ENCODE peak calls at places on chromosomes 4 and X, in seven cellular contexts. One of them, this sample, is unnamed.

GRCh38 chr4:106676173-106676921 is 307.8 kb upstream of the GIMD1 start:
- DNase-seq in caudate nucleus: no peak
- DNase-seq in NCI-H1092 treated with DMSO at 0.1 percent for 48 hours: no peak
- DNase-seq in stimulated activated naive CD8-positive, alpha-beta T cell treated with anti-CD3 and anti-CD28 coated beads, Interleukin-15, Interleukin-2, amounts not matched to agents 100 U/mL and 50 U/mL, for 24 hours: no peak
- DNase-seq in immature natural killer cell: peak; percentile 37
- DNase-seq in ureter: no peak
- DNase-seq in ascending aorta: no peak
- DNase-seq in this sample: no peak

GRCh38 chrX:13932416-13932815 is 97.3 kb downstream of the GEMIN8 start:
- DNase-seq in stimulated activated naive CD8-positive, alpha-beta T cell treated with anti-CD3 and anti-CD28 coated beads, Interleukin-15, Interleukin-2, amounts not matched to agents 100 U/mL and 50 U/mL, for 24 hours: no peak
- DNase-seq in caudate nucleus: no peak
- DNase-seq in ureter: no peak
- DNase-seq in ascending aorta: no peak
- DNase-seq in immature natural killer cell: no peak
- DNase-seq in NCI-H1092 treated with DMSO at 0.1 percent for 48 hours: no peak
- DNase-seq in this sample: no peak

GRCh38 chrX:39953027-39953426 is 144.7 kb downstream of the BCOR start:
- DNase-seq in caudate nucleus: no peak
- DNase-seq in NCI-H1092 treated with DMSO at 0.1 percent for 48 hours: no peak
- DNase-seq in ureter: no peak
- DNase-seq in stimulated activated naive CD8-positive, alpha-beta T cell treated with anti-CD3 and anti-CD28 coated beads, Interleukin-15, Interleukin-2, amounts not matched to agents 100 U/mL and 50 U/mL, for 24 hours: no peak
- DNase-seq in ascending aorta: no peak
- DNase-seq in immature natural killer cell: no peak
- DNase-seq in this sample: peak; percentile 51

GRCh38 chrX:7330971-7331746 is 183.2 kb upstream of the PUDP start:
- DNase-seq in caudate nucleus: no peak
- DNase-seq in ureter: no peak
- DNase-seq in immature natural killer cell: no peak
- DNase-seq in NCI-H1092 treated with DMSO at 0.1 percent for 48 hours: no peak
- DNase-seq in ascending aorta: peak; percentile 80
- DNase-seq in stimulated activated naive CD8-positive, alpha-beta T cell treated with anti-CD3 and anti-CD28 coated beads, Interleukin-15, Interleukin-2, amounts not matched to agents 100 U/mL and 50 U/mL, for 24 hours: no peak
- DNase-seq in this sample: no peak

GRCh38 chrX:123607270-123607669 is 125.6 kb downstream of the THOC2 start:
- DNase-seq in stimulated activated naive CD8-positive, alpha-beta T cell treated with anti-CD3 and anti-CD28 coated beads, Interleukin-15, Interleukin-2, amounts not matched to agents 100 U/mL and 50 U/mL, for 24 hours: no peak
- DNase-seq in ascending aorta: no peak
- DNase-seq in caudate nucleus: no peak
- DNase-seq in immature natural killer cell: no peak
- DNase-seq in ureter: no peak
- DNase-seq in NCI-H1092 treated with DMSO at 0.1 percent for 48 hours: no peak
- DNase-seq in this sample: no peak

GRCh38 chr4:175674219-175674618 is 137.8 kb downstream of the GPM6A start:
- DNase-seq in caudate nucleus: no peak
- DNase-seq in ureter: no peak
- DNase-seq in stimulated activated naive CD8-positive, alpha-beta T cell treated with anti-CD3 and anti-CD28 coated beads, Interleukin-15, Interleukin-2, amounts not matched to agents 100 U/mL and 50 U/mL, for 24 hours: no peak
- DNase-seq in immature natural killer cell: no peak
- DNase-seq in NCI-H1092 treated with DMSO at 0.1 percent for 48 hours: no peak
- DNase-seq in ascending aorta: no peak
- DNase-seq in this sample: no peak

GRCh38 chrX:107226766-107227165 is 20.4 kb downstream of the DNAAF6 start:
- DNase-seq in ascending aorta: no peak
- DNase-seq in stimulated activated naive CD8-positive, alpha-beta T cell treated with anti-CD3 and anti-CD28 coated beads, Interleukin-15, Interleukin-2, amounts not matched to agents 100 U/mL and 50 U/mL, for 24 hours: no peak
- DNase-seq in immature natural killer cell: no peak
- DNase-seq in NCI-H1092 treated with DMSO at 0.1 percent for 48 hours: no peak
- DNase-seq in ureter: no peak
- DNase-seq in caudate nucleus: no peak
- DNase-seq in this sample: no peak

GRCh38 chr4:14529653-14530052 is 472.6 kb upstream of the CPEB2 start:
- DNase-seq in caudate nucleus: no peak
- DNase-seq in stimulated activated naive CD8-positive, alpha-beta T cell treated with anti-CD3 and anti-CD28 coated beads, Interleukin-15, Interleukin-2, amounts not matched to agents 100 U/mL and 50 U/mL, for 24 hours: no peak
- DNase-seq in ascending aorta: no peak
- DNase-seq in NCI-H1092 treated with DMSO at 0.1 percent for 48 hours: no peak
- DNase-seq in ureter: no peak
- DNase-seq in immature natural killer cell: no peak
- DNase-seq in this sample: no peak

GRCh38 chr4:151653548-151653918 is 107.3 kb downstream of the GATB start:
- DNase-seq in immature natural killer cell: no peak
- DNase-seq in ureter: no peak
- DNase-seq in stimulated activated naive CD8-positive, alpha-beta T cell treated with anti-CD3 and anti-CD28 coated beads, Interleukin-15, Interleukin-2, amounts not matched to agents 100 U/mL and 50 U/mL, for 24 hours: no peak
- DNase-seq in ascending aorta: no peak
- DNase-seq in NCI-H1092 treated with DMSO at 0.1 percent for 48 hours: no peak
- DNase-seq in caudate nucleus: no peak
- DNase-seq in this sample: no peak

GRCh38 chrX:74925210-74926088 is at the start of gene NEXMIF:
- DNase-seq in immature natural killer cell: no peak
- DNase-seq in NCI-H1092 treated with DMSO at 0.1 percent for 48 hours: peak; percentile 81
- DNase-seq in caudate nucleus: peak; percentile 10
- DNase-seq in stimulated activated naive CD8-positive, alpha-beta T cell treated with anti-CD3 and anti-CD28 coated beads, Interleukin-15, Interleukin-2, amounts not matched to agents 100 U/mL and 50 U/mL, for 24 hours: no peak
- DNase-seq in ureter: no peak
- DNase-seq in ascending aorta: no peak
- DNase-seq in this sample: peak; percentile 11

GRCh38 chr4:30386266-30386895 is 333.8 kb upstream of the PCDH7 start:
- DNase-seq in caudate nucleus: no peak
- DNase-seq in immature natural killer cell: no peak
- DNase-seq in stimulated activated naive CD8-positive, alpha-beta T cell treated with anti-CD3 and anti-CD28 coated beads, Interleukin-15, Interleukin-2, amounts not matched to agents 100 U/mL and 50 U/mL, for 24 hours: no peak
- DNase-seq in NCI-H1092 treated with DMSO at 0.1 percent for 48 hours: no peak
- DNase-seq in ureter: no peak
- DNase-seq in ascending aorta: no peak
- DNase-seq in this sample: no peak

GRCh38 chr4:7168106-7168505 is 24.2 kb upstream of the SORCS2 start:
- DNase-seq in ascending aorta: no peak
- DNase-seq in caudate nucleus: no peak
- DNase-seq in stimulated activated naive CD8-positive, alpha-beta T cell treated with anti-CD3 and anti-CD28 coated beads, Interleukin-15, Interleukin-2, amounts not matched to agents 100 U/mL and 50 U/mL, for 24 hours: no peak
- DNase-seq in NCI-H1092 treated with DMSO at 0.1 percent for 48 hours: no peak
- DNase-seq in ureter: no peak
- DNase-seq in immature natural killer cell: no peak
- DNase-seq in this sample: no peak

GRCh38 chr4:22356996-22357596 is 158.8 kb downstream of the ADGRA3 start:
- DNase-seq in ureter: no peak
- DNase-seq in immature natural killer cell: no peak
- DNase-seq in ascending aorta: no peak
- DNase-seq in stimulated activated naive CD8-positive, alpha-beta T cell treated with anti-CD3 and anti-CD28 coated beads, Interleukin-15, Interleukin-2, amounts not matched to agents 100 U/mL and 50 U/mL, for 24 hours: no peak
- DNase-seq in caudate nucleus: no peak
- DNase-seq in NCI-H1092 treated with DMSO at 0.1 percent for 48 hours: peak; percentile 83
- DNase-seq in this sample: no peak

GRCh38 chrX:24153796-24154189 is 4.3 kb downstream of the ZFX start:
- DNase-seq in ureter: no peak
- DNase-seq in caudate nucleus: no peak
- DNase-seq in immature natural killer cell: no peak
- DNase-seq in ascending aorta: no peak
- DNase-seq in stimulated activated naive CD8-positive, alpha-beta T cell treated with anti-CD3 and anti-CD28 coated beads, Interleukin-15, Interleukin-2, amounts not matched to agents 100 U/mL and 50 U/mL, for 24 hours: no peak
- DNase-seq in NCI-H1092 treated with DMSO at 0.1 percent for 48 hours: no peak
- DNase-seq in this sample: no peak

GRCh38 chr4:98092833-98093439 is 50.3 kb downstream of the STPG2 start:
- DNase-seq in caudate nucleus: no peak
- DNase-seq in ascending aorta: no peak
- DNase-seq in stimulated activated naive CD8-positive, alpha-beta T cell treated with anti-CD3 and anti-CD28 coated beads, Interleukin-15, Interleukin-2, amounts not matched to agents 100 U/mL and 50 U/mL, for 24 hours: no peak
- DNase-seq in ureter: no peak
- DNase-seq in immature natural killer cell: no peak
- DNase-seq in NCI-H1092 treated with DMSO at 0.1 percent for 48 hours: no peak
- DNase-seq in this sample: peak; percentile 19

GRCh38 chrX:85828771-85829170 is 218.6 kb downstream of the CHM start:
- DNase-seq in ascending aorta: no peak
- DNase-seq in NCI-H1092 treated with DMSO at 0.1 percent for 48 hours: peak; percentile 51
- DNase-seq in immature natural killer cell: no peak
- DNase-seq in stimulated activated naive CD8-positive, alpha-beta T cell treated with anti-CD3 and anti-CD28 coated beads, Interleukin-15, Interleukin-2, amounts not matched to agents 100 U/mL and 50 U/mL, for 24 hours: no peak
- DNase-seq in caudate nucleus: no peak
- DNase-seq in ureter: no peak
- DNase-seq in this sample: no peak

GRCh38 chrX:107673933-107674479 is 45.7 kb downstream of the PRPS1 start:
- DNase-seq in caudate nucleus: no peak
- DNase-seq in immature natural killer cell: peak; percentile 97
- DNase-seq in NCI-H1092 treated with DMSO at 0.1 percent for 48 hours: no peak
- DNase-seq in stimulated activated naive CD8-positive, alpha-beta T cell treated with anti-CD3 and anti-CD28 coated beads, Interleukin-15, Interleukin-2, amounts not matched to agents 100 U/mL and 50 U/mL, for 24 hours: peak; percentile 88
- DNase-seq in ascending aorta: peak; percentile 95
- DNase-seq in ureter: peak; percentile 85
- DNase-seq in this sample: peak; percentile 89

GRCh38 chr4:107629318-107629717 is 90.7 kb downstream of the PAPSS1 start:
- DNase-seq in ascending aorta: no peak
- DNase-seq in immature natural killer cell: no peak
- DNase-seq in caudate nucleus: no peak
- DNase-seq in stimulated activated naive CD8-positive, alpha-beta T cell treated with anti-CD3 and anti-CD28 coated beads, Interleukin-15, Interleukin-2, amounts not matched to agents 100 U/mL and 50 U/mL, for 24 hours: no peak
- DNase-seq in NCI-H1092 treated with DMSO at 0.1 percent for 48 hours: no peak
- DNase-seq in ureter: no peak
- DNase-seq in this sample: no peak

GRCh38 chr4:122083971-122084370 is 68.2 kb upstream of the BLTP1 start:
- DNase-seq in caudate nucleus: no peak
- DNase-seq in ascending aorta: no peak
- DNase-seq in ureter: no peak
- DNase-seq in stimulated activated naive CD8-positive, alpha-beta T cell treated with anti-CD3 and anti-CD28 coated beads, Interleukin-15, Interleukin-2, amounts not matched to agents 100 U/mL and 50 U/mL, for 24 hours: no peak
- DNase-seq in NCI-H1092 treated with DMSO at 0.1 percent for 48 hours: no peak
- DNase-seq in immature natural killer cell: no peak
- DNase-seq in this sample: no peak

GRCh38 chr4:98519268-98519993 is 139.0 kb downstream of the TSPAN5 start:
- DNase-seq in stimulated activated naive CD8-positive, alpha-beta T cell treated with anti-CD3 and anti-CD28 coated beads, Interleukin-15, Interleukin-2, amounts not matched to agents 100 U/mL and 50 U/mL, for 24 hours: no peak
- DNase-seq in caudate nucleus: no peak
- DNase-seq in immature natural killer cell: no peak
- DNase-seq in ascending aorta: no peak
- DNase-seq in NCI-H1092 treated with DMSO at 0.1 percent for 48 hours: no peak
- DNase-seq in ureter: no peak
- DNase-seq in this sample: no peak

GRCh38 chrX:87873347-87873941 is 355.8 kb downstream of the KLHL4 start:
- DNase-seq in stimulated activated naive CD8-positive, alpha-beta T cell treated with anti-CD3 and anti-CD28 coated beads, Interleukin-15, Interleukin-2, amounts not matched to agents 100 U/mL and 50 U/mL, for 24 hours: no peak
- DNase-seq in NCI-H1092 treated with DMSO at 0.1 percent for 48 hours: no peak
- DNase-seq in ureter: no peak
- DNase-seq in caudate nucleus: no peak
- DNase-seq in immature natural killer cell: no peak
- DNase-seq in ascending aorta: no peak
- DNase-seq in this sample: peak; percentile 3

GRCh38 chrX:11632732-11633131 is 33.0 kb downstream of the ARHGAP6 start:
- DNase-seq in caudate nucleus: no peak
- DNase-seq in ureter: no peak
- DNase-seq in stimulated activated naive CD8-positive, alpha-beta T cell treated with anti-CD3 and anti-CD28 coated beads, Interleukin-15, Interleukin-2, amounts not matched to agents 100 U/mL and 50 U/mL, for 24 hours: no peak
- DNase-seq in immature natural killer cell: no peak
- DNase-seq in NCI-H1092 treated with DMSO at 0.1 percent for 48 hours: no peak
- DNase-seq in ascending aorta: no peak
- DNase-seq in this sample: no peak

GRCh38 chr4:169377367-169377766 is 106.6 kb upstream of the SH3RF1 start:
- DNase-seq in ureter: no peak
- DNase-seq in caudate nucleus: no peak
- DNase-seq in NCI-H1092 treated with DMSO at 0.1 percent for 48 hours: no peak
- DNase-seq in stimulated activated naive CD8-positive, alpha-beta T cell treated with anti-CD3 and anti-CD28 coated beads, Interleukin-15, Interleukin-2, amounts not matched to agents 100 U/mL and 50 U/mL, for 24 hours: no peak
- DNase-seq in ascending aorta: no peak
- DNase-seq in immature natural killer cell: no peak
- DNase-seq in this sample: no peak

GRCh38 chr4:4875147-4875546 is 15.7 kb downstream of the MSX1 start:
- DNase-seq in ascending aorta: no peak
- DNase-seq in caudate nucleus: no peak
- DNase-seq in stimulated activated naive CD8-positive, alpha-beta T cell treated with anti-CD3 and anti-CD28 coated beads, Interleukin-15, Interleukin-2, amounts not matched to agents 100 U/mL and 50 U/mL, for 24 hours: no peak
- DNase-seq in immature natural killer cell: no peak
- DNase-seq in NCI-H1092 treated with DMSO at 0.1 percent for 48 hours: no peak
- DNase-seq in ureter: no peak
- DNase-seq in this sample: no peak

GRCh38 chrX:82585868-82586267 is 922.2 kb upstream of the POU3F4 start:
- DNase-seq in ureter: no peak
- DNase-seq in immature natural killer cell: no peak
- DNase-seq in caudate nucleus: no peak
- DNase-seq in ascending aorta: no peak
- DNase-seq in stimulated activated naive CD8-positive, alpha-beta T cell treated with anti-CD3 and anti-CD28 coated beads, Interleukin-15, Interleukin-2, amounts not matched to agents 100 U/mL and 50 U/mL, for 24 hours: no peak
- DNase-seq in NCI-H1092 treated with DMSO at 0.1 percent for 48 hours: no peak
- DNase-seq in this sample: no peak

GRCh38 chr4:151407466-151408379 is 1.3 kb upstream of the FHIP1A start:
- DNase-seq in immature natural killer cell: peak; percentile 18
- DNase-seq in ureter: peak; percentile 46
- DNase-seq in ascending aorta: peak; percentile 63
- DNase-seq in NCI-H1092 treated with DMSO at 0.1 percent for 48 hours: no peak
- DNase-seq in caudate nucleus: no peak
- DNase-seq in stimulated activated naive CD8-positive, alpha-beta T cell treated with anti-CD3 and anti-CD28 coated beads, Interleukin-15, Interleukin-2, amounts not matched to agents 100 U/mL and 50 U/mL, for 24 hours: peak; percentile 52
- DNase-seq in this sample: peak; percentile 48